ENCODE peak calls at places on chromosomes 1 and 21, in six cellular contexts. H is uterus, V is RWPE1, C is GM23248, A is AG04450, O is tibial nerve. N is an unnamed sample.

GRCh38 chr1:77706321-77706720 is 23.9 kb upstream of the ZZZ3 start:
- DNase-seq in C (peak), A (no peak), O (no peak), H (no peak), V (no peak), N (no peak)

GRCh38 chr1:223048026-223048425 is 95.0 kb downstream of the TLR5 start:
- DNase-seq in H (no peak), C (no peak), O (no peak), A (no peak), V (no peak), N (no peak)

GRCh38 chr1:38006008-38006828 is 904 bp upstream of the FHL3 start:
- DNase-seq in H (no peak), A (no peak), V (no peak), O (no peak), C (no peak), N (peak)

GRCh38 chr1:157370698-157371097 is 181.6 kb downstream of the FCRL5 start:
- DNase-seq in H (no peak), V (no peak), A (no peak), C (no peak), O (no peak), N (no peak)

GRCh38 chr1:206646504-206646903 is 11.2 kb downstream of the DYRK3 start:
- DNase-seq in C (no peak), O (no peak), V (no peak), H (no peak), A (no peak), N (no peak)

GRCh38 chr1:56477164-56478111 is 101.9 kb downstream of the PLPP3 start:
- DNase-seq in C (peak), V (no peak), H (peak), O (peak), A (peak), N (peak)

GRCh38 chr1:223034270-223034798 is 108.7 kb downstream of the TLR5 start:
- DNase-seq in V (no peak), H (no peak), A (no peak), O (no peak), C (no peak), N (no peak)

GRCh38 chr1:211492511-211493132 is 660 bp upstream of the RD3 start:
- DNase-seq in A (no peak), H (no peak), V (no peak), C (peak), O (no peak), N (no peak)

GRCh38 chr1:198937231-198938031 is 298.6 kb downstream of the PTPRC start:
- DNase-seq in O (peak), A (peak), H (no peak), V (peak), C (peak), N (peak)

GRCh38 chr1:56451491-56451890 is 127.9 kb downstream of the PLPP3 start:
- DNase-seq in C (no peak), A (no peak), O (no peak), V (no peak), H (no peak), N (no peak)

GRCh38 chr21:15051652-15052554 is 12.9 kb downstream of the NRIP1 start:
- DNase-seq in V (peak), A (no peak), C (no peak), O (no peak), H (no peak), N (peak)

GRCh38 chr1:152188673-152189591 is 29.9 kb upstream of the RPTN start:
- DNase-seq in O (peak), V (no peak), H (peak), A (no peak), C (peak), N (peak)

GRCh38 chr1:59434336-59434735 is 137.4 kb downstream of the FGGY start:
- DNase-seq in O (no peak), A (no peak), V (no peak), H (no peak), C (peak), N (peak)

GRCh38 chr21:45491056-45491455 is 51.2 kb downstream of the SLC19A1 start:
- DNase-seq in C (no peak), H (no peak), V (no peak), A (no peak), O (no peak), N (no peak)

GRCh38 chr1:112064344-112064743 is 74.9 kb upstream of the KCND3 start:
- DNase-seq in O (no peak), A (no peak), V (no peak), C (no peak), H (no peak), N (no peak)

GRCh38 chr1:152182942-152183341 is 23.9 kb upstream of the RPTN start:
- DNase-seq in A (no peak), C (peak), V (peak), O (no peak), H (no peak), N (no peak)

GRCh38 chr1:56788588-56788987 is 30.6 kb downstream of the FYB2 start:
- DNase-seq in H (no peak), O (no peak), V (no peak), C (no peak), A (no peak), N (no peak)

GRCh38 chr21:46634966-46635323 is 529 bp upstream of the PRMT2 start:
- DNase-seq in V (peak), H (no peak), O (peak), A (peak), C (peak), N (peak)

GRCh38 chr1:31577515-31578191 is 1.3 kb downstream of the TINAGL1 start:
- DNase-seq in H (no peak), O (no peak), A (no peak), C (no peak), V (peak), N (peak)

GRCh38 chr1:24765308-24765988 is 20.2 kb downstream of the CLIC4 start:
- DNase-seq in V (no peak), O (no peak), H (no peak), C (peak), A (no peak), N (peak)

GRCh38 chr1:106456832-106457231 is 599.6 kb upstream of the PRMT6 start:
- DNase-seq in H (no peak), A (no peak), V (no peak), C (no peak), O (no peak), N (no peak)

GRCh38 chr1:39087109-39087834 is 61.1 kb downstream of the NDUFS5 start:
- DNase-seq in V (no peak), C (peak), A (no peak), O (no peak), H (peak), N (no peak)

GRCh38 chr1:19735419-19736127 is 64.1 kb downstream of the TMCO4 start:
- DNase-seq in A (peak), O (peak), H (peak), C (peak), V (peak), N (no peak)

GRCh38 chr1:167066333-167067122 is 23.6 kb downstream of the GPA33 start:
- DNase-seq in O (peak), C (peak), V (peak), A (no peak), H (peak), N (peak)

GRCh38 chr1:155305881-155306391 is 2.7 kb upstream of the FDPS start:
- DNase-seq in A (no peak), H (no peak), C (peak), O (no peak), V (no peak), N (no peak)

GRCh38 chr21:27047331-27048314 is 80.7 kb upstream of the ADAMTS5 start:
- DNase-seq in O (no peak), C (peak), A (no peak), H (no peak), V (no peak), N (no peak)

GRCh38 chr1:202691846-202692245 is 18.4 kb downstream of the SYT2 start:
- DNase-seq in H (no peak), O (no peak), V (no peak), C (no peak), A (no peak), N (no peak)

GRCh38 chr1:185568155-185569123 is 165.8 kb upstream of the HMCN1 start:
- DNase-seq in O (no peak), H (no peak), C (peak), A (no peak), V (no peak), N (no peak)

GRCh38 chr1:198717510-198717909 is 78.7 kb downstream of the PTPRC start:
- DNase-seq in O (no peak), A (no peak), C (no peak), V (no peak), H (no peak), N (no peak)

GRCh38 chr1:83872515-83872914 is 126.4 kb downstream of the TTLL7 start:
- DNase-seq in V (no peak), C (no peak), H (no peak), O (no peak), A (no peak), N (no peak)

GRCh38 chr1:46407636-46408035 is 13.5 kb downstream of the FAAH start:
- DNase-seq in V (no peak), O (no peak), A (no peak), H (no peak), C (no peak), N (no peak)

GRCh38 chr1:147201786-147202185 is 23.4 kb downstream of the FMO5 start:
- DNase-seq in A (no peak), C (no peak), V (no peak), O (no peak), H (no peak), N (no peak)

GRCh38 chr1:13732971-13733667 is 33.1 kb downstream of the PRDM2 start:
- DNase-seq in H (no peak), O (no peak), A (no peak), C (no peak), V (no peak), N (no peak)

DNA sequence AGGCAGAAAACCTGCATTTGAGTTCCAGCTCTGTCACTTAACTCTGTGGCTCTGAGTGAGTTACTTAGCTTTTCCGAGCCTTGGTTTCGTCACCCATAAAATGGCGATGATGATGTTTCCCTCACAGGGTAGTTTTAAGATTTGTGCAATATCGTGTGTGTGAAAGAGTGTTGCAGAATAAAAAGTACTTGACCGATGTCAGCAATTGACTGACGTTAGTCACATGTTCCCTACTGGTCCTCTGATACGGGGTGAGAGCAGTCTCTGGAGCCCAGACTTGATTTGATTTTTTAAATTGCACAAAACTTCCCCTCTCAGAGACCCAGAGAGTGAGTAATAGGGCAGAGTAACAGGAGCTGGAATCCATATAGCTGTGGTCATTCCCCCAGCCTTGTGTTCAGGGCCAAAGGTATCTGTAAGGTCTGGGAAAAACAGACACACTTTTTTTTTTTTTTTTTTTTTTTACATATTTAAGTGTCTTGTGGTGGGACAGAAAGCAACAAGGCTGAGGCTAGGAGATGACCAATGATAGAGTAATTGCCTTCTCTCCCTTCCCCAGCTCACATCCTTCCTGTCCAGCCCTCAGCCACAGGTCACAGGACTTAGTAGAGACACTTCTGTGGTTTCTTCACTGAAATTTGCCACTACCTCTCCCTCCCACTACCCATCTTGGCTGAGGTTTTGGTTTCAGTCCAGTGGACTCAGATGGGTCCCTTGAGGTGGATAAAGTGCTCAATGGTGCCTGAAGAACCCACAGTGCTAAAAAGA is 2.0 kb downstream of the FCER1G start:
- DNase-seq in C (peak), V (no peak), A (no peak), H (no peak), O (no peak), N (no peak)
- H3K27ac ChIP-seq in C (peak), V (no peak), A (peak), H (peak), O (peak), N (no peak)

GRCh38 chr1:85363102-85363501 is 86.7 kb upstream of the BCL10 start:
- DNase-seq in C (no peak), A (no peak), H (no peak), V (no peak), O (no peak), N (no peak)

GRCh38 chr1:85358702-85359438 is 82.4 kb upstream of the BCL10 start:
- DNase-seq in C (peak), V (no peak), O (no peak), A (no peak), H (no peak), N (no peak)

GRCh38 chr1:85359874-85360708 is 83.7 kb upstream of the BCL10 start:
- DNase-seq in C (peak), H (no peak), O (no peak), A (no peak), V (no peak), N (no peak)

GRCh38 chr1:85361606-85362005 is 85.2 kb upstream of the BCL10 start:
- DNase-seq in A (no peak), H (no peak), V (no peak), C (no peak), O (no peak), N (no peak)

GRCh38 chr1:85361106-85361505 is 84.7 kb upstream of the BCL10 start:
- DNase-seq in V (no peak), C (peak), H (peak), A (peak), O (no peak), N (no peak)
- H3K27ac ChIP-seq in V (no peak), C (peak), H (peak), A (peak), O (no peak), N (no peak)

GRCh38 chr1:108512239-108513071 is 47.4 kb upstream of the EEIG2 start:
- DNase-seq in H (no peak), V (peak), C (peak), O (no peak), A (peak), N (peak)

GRCh38 chr1:108513114-108513513 is 46.8 kb upstream of the EEIG2 start:
- DNase-seq in C (no peak), H (no peak), V (no peak), O (no peak), A (no peak), N (no peak)

DNA sequence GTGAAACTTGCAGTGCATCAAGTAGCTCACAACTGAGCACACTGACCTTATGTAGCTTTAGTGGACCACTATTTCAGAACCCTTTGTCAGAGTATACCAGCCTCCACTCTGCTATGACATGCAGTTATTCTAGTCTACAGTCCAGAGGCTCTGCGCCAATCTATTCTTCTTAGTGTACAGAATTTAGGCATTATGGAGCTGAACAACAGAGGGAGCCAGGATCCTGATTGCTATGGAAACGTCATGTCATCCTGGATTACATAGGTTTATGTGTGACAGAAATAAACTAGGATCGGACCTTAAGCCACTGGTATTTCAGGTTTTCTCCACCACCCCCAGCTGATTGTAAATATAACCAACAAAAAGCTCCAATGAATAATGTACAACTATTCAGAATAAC is 48.1 kb upstream of the EEIG2 start:
- DNase-seq in A (no peak), C (peak), O (no peak), V (no peak), H (no peak), N (no peak)
- H3K27ac ChIP-seq in A (no peak), C (no peak), O (no peak), V (no peak), H (no peak), N (no peak)

DNA sequence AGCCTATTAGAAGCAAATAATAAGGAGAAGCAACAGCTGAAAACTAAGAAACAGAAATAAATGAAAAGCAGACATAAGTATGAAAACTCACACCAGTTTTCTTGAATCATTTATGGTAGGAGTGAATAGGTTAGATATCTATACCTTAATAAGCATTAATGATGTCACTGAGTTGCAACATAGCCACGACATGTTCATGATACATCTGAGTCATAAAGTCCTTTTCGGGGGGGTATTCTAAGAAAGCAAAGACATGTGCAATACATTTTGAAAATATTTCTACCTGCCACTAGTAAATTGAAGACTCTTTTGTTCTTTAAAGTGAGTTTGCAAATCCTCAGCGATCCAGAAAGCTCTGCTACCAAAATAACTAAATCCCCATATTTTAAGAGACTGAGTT is 7.2 kb downstream of the CD34 start:
- DNase-seq in H (no peak), O (no peak), V (peak), A (no peak), C (peak), N (no peak)
- H3K27ac ChIP-seq in H (peak), O (peak), V (no peak), A (no peak), C (no peak), N (no peak)

DNA sequence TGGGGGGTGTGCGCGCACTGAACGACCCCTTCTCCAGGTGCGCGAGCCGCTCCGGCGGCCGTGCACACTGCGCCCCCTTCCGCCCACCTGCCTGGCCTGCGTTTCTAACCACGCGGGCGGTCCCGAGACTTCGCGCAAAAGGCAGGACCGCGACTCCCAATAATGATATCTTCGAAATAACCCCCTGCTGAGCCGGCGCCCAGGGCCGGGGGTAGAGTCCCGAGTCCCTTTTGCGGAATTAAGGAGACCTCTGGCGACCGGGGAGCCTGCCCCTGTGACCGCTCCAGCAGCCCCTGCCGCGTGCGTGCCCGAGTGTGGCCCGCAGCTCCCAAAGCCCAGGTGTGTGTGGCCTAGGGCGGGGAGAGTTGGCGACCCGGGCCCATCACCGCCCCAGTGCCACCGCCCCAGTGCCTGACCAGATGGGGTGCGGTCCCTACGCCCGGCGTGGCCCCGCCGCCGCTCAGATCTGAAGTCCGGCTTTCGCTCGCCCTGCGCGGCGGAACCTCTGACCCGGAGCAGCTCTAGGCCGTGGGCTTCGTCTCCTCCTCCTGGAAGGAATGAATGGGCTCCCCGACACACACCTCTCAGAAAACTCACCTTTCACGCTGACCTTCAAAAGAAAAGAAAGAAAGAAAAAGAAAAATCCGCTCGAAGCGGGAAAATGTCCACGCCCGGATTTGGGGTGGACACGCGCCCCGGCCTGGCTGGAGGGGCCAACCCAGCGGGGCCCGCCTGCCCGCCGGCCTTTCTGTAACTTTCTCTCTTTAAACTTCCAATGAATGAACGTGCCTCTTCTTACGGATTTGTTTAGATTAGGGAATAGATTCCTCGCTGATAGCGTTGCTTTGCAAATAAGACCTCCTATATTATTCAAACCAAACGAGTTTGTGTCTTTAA is 5.5 kb upstream of the SIM2 start:
- DNase-seq in C (no peak), A (no peak), H (no peak), O (no peak), V (no peak), N (peak)
- H3K27ac ChIP-seq in C (no peak), A (no peak), H (no peak), O (no peak), V (peak), N (no peak)

GRCh38 chr1:42962641-42963377 is 4.1 kb upstream of the SLC2A1 start:
- DNase-seq in H (peak), A (no peak), O (peak), V (peak), C (peak), N (peak)
- H3K27ac ChIP-seq in H (no peak), A (peak), O (peak), V (peak), C (peak), N (peak)

N was measured in mesendoderm.